ENCODE peak calls at places on chromosomes 3 and 15, in six cellular contexts. J is upper lobe of right lung, H is HCT116, U is colonic mucosa, R is aorta, D is GM23248. V is an unnamed sample. For H3K4me1 and H3K27me3, the result is how much of the 10 kb centered on the place peaks cover.

GRCh38 chr15:31031471-31032064 is 40.1 kb upstream of the MTMR10 start:
- DNase-seq in D (peak), R (no peak), U (no peak), J (no peak), H (no peak), V (no peak)

GRCh38 chr3:184591789-184592188 is 30.2 kb downstream of the EPHB3 start:
- DNase-seq in D (no peak), R (peak), J (no peak), U (no peak), H (no peak), V (no peak)

GRCh38 chr3:170076715-170077238 is 39.0 kb downstream of the GPR160 start:
- DNase-seq in R (no peak), J (no peak), H (no peak), U (no peak), D (peak), V (no peak)

GRCh38 chr3:27431116-27431515 is 53.1 kb downstream of the SLC4A7 start:
- DNase-seq in R (no peak), J (no peak), U (no peak), D (peak), H (peak), V (no peak)

GRCh38 chr3:168034152-168034928 is 61.4 kb downstream of the GOLIM4 start:
- DNase-seq in R (no peak), D (peak), H (no peak), J (no peak), U (no peak), V (no peak)

GRCh38 chr3:58175429-58176184 is 35.2 kb downstream of the DNASE1L3 start:
- DNase-seq in R (no peak), D (peak), U (peak), H (no peak), J (no peak), V (peak)

GRCh38 chr3:107973152-107973551 is 117.7 kb downstream of the CD47 start:
- DNase-seq in R (no peak), D (peak), J (no peak), H (no peak), U (no peak), V (no peak)

GRCh38 chr15:48855501-48856440 is 22.2 kb upstream of the EID1 start:
- DNase-seq in R (no peak), J (no peak), U (peak), D (peak), H (peak), V (peak)

GRCh38 chr3:141115752-141116541 is 64.8 kb downstream of the SPSB4 start:
- DNase-seq in J (no peak), D (no peak), H (no peak), U (no peak), R (no peak), V (no peak)

GRCh38 chr15:35912196-35912595 is 366.2 kb upstream of the DPH6 start:
- DNase-seq in H (no peak), J (no peak), U (no peak), D (peak), R (no peak), V (no peak)

GRCh38 chr3:108780235-108780634 is 23.0 kb upstream of the RETNLB start:
- DNase-seq in U (no peak), R (no peak), H (no peak), J (no peak), D (no peak), V (no peak)

GRCh38 chr15:32723171-32723948 is 5.6 kb downstream of the GREM1 start:
- DNase-seq in U (no peak), H (no peak), J (no peak), D (no peak), R (no peak), V (no peak)

GRCh38 chr3:41302295-41302694 is 103.0 kb downstream of the CTNNB1 start:
- DNase-seq in J (no peak), U (no peak), D (no peak), R (no peak), H (no peak), V (no peak)

GRCh38 chr15:59372352-59373211 is at the start of gene MYO1E:
- DNase-seq in D (peak), J (peak), R (peak), H (peak), U (peak), V (peak)

GRCh38 chr15:99605490-99605931 is 39.7 kb downstream of the MEF2A start:
- DNase-seq in J (no peak), D (no peak), R (no peak), H (no peak), U (no peak), V (no peak)

GRCh38 chr15:42037650-42038049 is 16.8 kb upstream of the PLA2G4E start:
- DNase-seq in R (no peak), D (peak), U (peak), H (no peak), J (no peak), V (peak)

GRCh38 chr3:166205158-166205557 is 367.9 kb upstream of the BCHE start:
- DNase-seq in D (no peak), U (no peak), J (no peak), R (no peak), H (no peak), V (no peak)

GRCh38 chr3:105938101-105938500 is 69.3 kb upstream of the CBLB start:
- DNase-seq in H (no peak), D (peak), U (no peak), J (no peak), R (no peak), V (no peak)

GRCh38 chr3:43071313-43071893 is 34.5 kb downstream of the POMGNT2 start:
- DNase-seq in D (peak), U (no peak), H (peak), R (no peak), J (no peak), V (no peak)

GRCh38 chr15:85407421-85408269 is 27.2 kb downstream of the AKAP13 start:
- DNase-seq in D (peak), H (no peak), J (no peak), R (no peak), U (peak), V (peak)

GRCh38 chr3:156803949-156804741 is 22.0 kb upstream of the LEKR1 start:
- DNase-seq in D (no peak), U (no peak), H (no peak), R (no peak), J (no peak), V (no peak)

GRCh38 chr3:14288168-14288788 is 109.7 kb downstream of the LSM3 start:
- DNase-seq in J (no peak), U (no peak), R (no peak), D (no peak), H (no peak), V (no peak)

GRCh38 chr3:153443961-153444360 is 281.9 kb downstream of the RAP2B start:
- DNase-seq in U (no peak), J (no peak), R (no peak), H (peak), D (peak), V (no peak)

GRCh38 chr15:80560601-80561025 is 134.5 kb upstream of the ABHD17C start:
- DNase-seq in H (no peak), J (peak), U (no peak), D (no peak), R (no peak), V (no peak)

GRCh38 chr3:12158387-12159226 is at the start of gene TIMP4:
- DNase-seq in R (peak), H (no peak), J (no peak), D (peak), U (peak), V (no peak)

GRCh38 chr3:59609967-59610366 is 560.1 kb upstream of the CFAP20DC start:
- DNase-seq in R (no peak), H (no peak), U (peak), J (no peak), D (peak), V (no peak)

GRCh38 chr3:142656595-142656994 is 60.4 kb downstream of the PLS1 start:
- DNase-seq in H (no peak), U (no peak), R (no peak), D (no peak), J (no peak), V (no peak)

DNA sequence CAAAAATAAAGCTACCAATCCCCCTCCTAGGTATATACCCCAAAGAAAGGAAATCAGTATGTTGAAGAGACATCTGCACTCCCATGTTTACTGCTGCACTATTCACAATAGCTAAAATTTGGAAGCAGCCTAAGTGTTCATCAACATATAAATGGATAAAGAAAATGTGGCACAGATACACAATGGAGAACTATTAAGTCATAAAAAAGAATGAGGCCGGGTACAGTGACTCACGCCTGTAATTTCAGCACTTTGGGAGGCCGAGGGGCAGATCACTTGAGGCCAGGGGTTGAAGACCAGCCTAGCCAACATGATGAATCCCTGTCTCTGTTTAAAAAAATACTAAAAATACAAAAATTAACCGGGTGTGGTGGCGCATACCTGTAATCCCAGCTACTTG is 10.0 kb upstream of the PTPN9 start:
- DNase-seq in U (no peak), H (no peak), J (no peak), R (no peak), D (no peak), V (no peak)
- H3K4me1 ChIP-seq in U (under half), H (under half), J (under half), R (under half), D (under half), V (under half)

GRCh38 chr15:58062983-58063382 is 2.5 kb downstream of the ALDH1A2 start:
- DNase-seq in D (no peak), J (no peak), R (no peak), U (no peak), H (no peak), V (no peak)
- H3K27me3 ChIP-seq in D (half or more), J (half or more), R (under half), U (half or more), H (under half), V (under half)

GRCh38 chr3:122989856-122990575 is 37.5 kb downstream of the SEMA5B start:
- DNase-seq in U (no peak), D (no peak), J (no peak), R (no peak), H (no peak), V (no peak)

GRCh38 chr3:122987231-122987630 is 40.3 kb downstream of the SEMA5B start:
- DNase-seq in D (no peak), J (no peak), R (no peak), U (no peak), H (no peak), V (no peak)

GRCh38 chr3:122988507-122988906 is 39.1 kb downstream of the SEMA5B start:
- DNase-seq in U (no peak), D (no peak), H (no peak), J (no peak), R (no peak), V (no peak)

GRCh38 chr3:122986790-122987189 is 40.8 kb downstream of the SEMA5B start:
- DNase-seq in D (no peak), J (no peak), H (no peak), R (no peak), U (no peak), V (no peak)

DNA sequence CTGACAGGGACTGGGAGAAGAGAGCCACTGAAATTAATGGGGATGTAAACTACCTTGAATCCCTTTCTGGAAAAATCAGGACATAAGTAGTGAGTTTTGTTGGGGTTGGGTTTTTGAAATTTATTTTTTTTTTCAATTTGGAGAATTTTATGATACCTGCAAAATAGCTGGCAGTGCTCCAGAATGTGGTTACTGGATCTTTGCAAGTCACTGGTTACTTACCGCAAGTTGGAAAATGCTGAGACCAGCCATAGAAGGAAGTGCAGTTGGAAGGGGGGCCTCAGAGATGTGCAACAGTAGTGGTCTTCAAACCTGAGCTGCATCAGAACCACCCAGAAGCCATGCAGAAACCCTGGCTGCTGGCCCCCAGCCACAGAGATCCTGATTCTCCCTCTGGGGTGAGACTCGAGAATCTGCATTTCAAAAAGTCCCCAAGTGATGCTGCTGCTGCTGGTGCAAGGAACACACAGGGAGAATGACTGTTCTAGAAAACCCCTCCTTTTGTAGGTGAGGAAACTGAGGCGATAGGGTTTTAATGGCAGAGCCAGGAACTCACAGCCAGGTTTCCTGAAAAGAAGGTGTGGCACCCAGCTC is 39.7 kb downstream of the SEMA5B start:
- DNase-seq in D (no peak), H (no peak), R (no peak), J (no peak), U (no peak), V (no peak)
- H3K4me1 ChIP-seq in D (under half), H (under half), R (under half), J (under half), U (under half), V (under half)

GRCh38 chr15:73866481-73866880 is 6.9 kb upstream of the TBC1D21 start:
- DNase-seq in D (no peak), J (no peak), U (no peak), R (no peak), H (no peak), V (no peak)
- H3K27me3 ChIP-seq in D (half or more), J (under half), U (under half), R (under half), H (half or more), V (under half)

GRCh38 chr3:119628390-119628789 is 30.7 kb downstream of the PLA1A start:
- DNase-seq in J (no peak), U (no peak), R (no peak), D (no peak), H (no peak), V (no peak)

GRCh38 chr3:119627461-119627860 is 29.8 kb downstream of the PLA1A start:
- DNase-seq in U (no peak), R (no peak), J (peak), H (no peak), D (no peak), V (no peak)

GRCh38 chr3:119630562-119631329 is 29.6 kb downstream of the POPDC2 start:
- DNase-seq in J (no peak), H (no peak), D (peak), R (no peak), U (no peak), V (no peak)

GRCh38 chr3:119630119-119630518 is 30.3 kb downstream of the POPDC2 start:
- DNase-seq in D (no peak), J (no peak), H (no peak), U (no peak), R (no peak), V (no peak)

DNA sequence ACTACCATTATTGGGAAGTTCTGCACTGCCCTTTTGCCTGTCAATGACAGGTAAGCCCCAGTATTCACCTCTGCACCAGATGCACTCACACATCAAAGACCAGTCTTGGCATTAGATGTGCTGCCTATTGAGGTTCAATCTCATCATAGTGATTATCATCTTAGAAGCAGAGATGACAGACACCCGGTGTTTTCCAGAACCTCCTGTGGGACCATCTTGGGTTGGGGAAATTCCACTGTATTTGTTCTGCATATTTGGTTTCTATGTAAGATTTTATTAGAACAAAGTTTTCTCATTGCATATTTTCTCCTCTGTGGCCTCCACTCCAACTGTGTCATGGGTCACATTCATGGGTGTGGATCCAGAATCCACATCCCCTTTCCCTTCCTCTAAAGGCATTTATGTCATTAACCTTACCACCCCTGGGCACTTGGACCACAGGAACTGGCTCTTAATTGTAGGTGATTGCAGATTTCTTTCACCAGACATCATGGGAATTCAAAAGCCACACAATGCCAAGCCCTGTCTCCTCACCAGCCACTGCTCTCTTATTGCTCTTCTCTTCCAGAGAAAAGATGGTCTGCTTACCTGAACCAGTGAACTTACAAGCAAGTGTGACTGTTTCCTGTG is 31.2 kb downstream of the PLA1A start:
- DNase-seq in R (no peak), H (no peak), U (no peak), J (no peak), D (no peak), V (no peak)
- H3K4me1 ChIP-seq in R (under half), H (under half), U (under half), J (half or more), D (under half), V (under half)

DNA sequence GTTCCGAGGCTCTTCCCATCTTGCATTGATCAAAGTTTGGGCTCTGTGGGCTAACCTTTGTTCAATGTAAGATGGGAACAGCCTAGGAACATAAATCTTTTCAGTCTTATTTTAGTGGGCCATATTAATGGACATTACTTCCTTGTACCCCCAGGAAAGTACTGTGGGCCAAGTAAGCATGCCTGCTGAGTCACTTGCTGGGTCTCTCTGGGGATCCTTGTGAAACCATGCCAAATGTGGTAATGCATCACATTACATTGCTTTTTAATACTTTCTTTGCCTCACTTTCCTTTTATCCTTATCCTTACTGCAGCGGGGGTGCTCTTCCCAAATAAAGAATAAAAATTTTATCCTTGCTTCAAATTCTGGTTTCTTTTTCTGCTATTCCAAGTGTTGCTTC is 349.5 kb upstream of the POU1F1 start:
- DNase-seq in D (no peak), R (no peak), J (no peak), H (no peak), U (no peak), V (no peak)
- H3K27me3 ChIP-seq in D (under half), R (under half), J (under half), H (under half), U (under half), V (under half)

GRCh38 chr3:160446522-160447056 is 3.0 kb downstream of the TRIM59 start:
- DNase-seq in J (no peak), R (no peak), D (no peak), U (no peak), H (no peak), V (no peak)
- H3K4me1 ChIP-seq in J (under half), R (under half), D (under half), U (under half), H (under half), V (under half)

GRCh38 chr3:8709287-8709686 is 24.3 kb upstream of the CAV3 start:
- DNase-seq in U (no peak), D (no peak), H (no peak), R (no peak), J (no peak), V (no peak)

GRCh38 chr3:8713901-8714759 is 19.5 kb upstream of the CAV3 start:
- DNase-seq in D (peak), R (no peak), H (peak), U (no peak), J (no peak), V (no peak)

GRCh38 chr3:8712871-8713360 is 20.7 kb upstream of the CAV3 start:
- DNase-seq in U (no peak), D (no peak), J (no peak), R (no peak), H (no peak), V (no peak)

GRCh38 chr3:8712045-8712870 is 21.3 kb upstream of the CAV3 start:
- DNase-seq in R (no peak), J (no peak), D (peak), U (no peak), H (no peak), V (no peak)

GRCh38 chr3:8709801-8710524 is 23.6 kb upstream of the CAV3 start:
- DNase-seq in J (no peak), H (no peak), U (no peak), D (no peak), R (no peak), V (no peak)
- H3K27me3 ChIP-seq in J (under half), H (under half), U (under half), D (under half), R (under half), V (under half)

DNA sequence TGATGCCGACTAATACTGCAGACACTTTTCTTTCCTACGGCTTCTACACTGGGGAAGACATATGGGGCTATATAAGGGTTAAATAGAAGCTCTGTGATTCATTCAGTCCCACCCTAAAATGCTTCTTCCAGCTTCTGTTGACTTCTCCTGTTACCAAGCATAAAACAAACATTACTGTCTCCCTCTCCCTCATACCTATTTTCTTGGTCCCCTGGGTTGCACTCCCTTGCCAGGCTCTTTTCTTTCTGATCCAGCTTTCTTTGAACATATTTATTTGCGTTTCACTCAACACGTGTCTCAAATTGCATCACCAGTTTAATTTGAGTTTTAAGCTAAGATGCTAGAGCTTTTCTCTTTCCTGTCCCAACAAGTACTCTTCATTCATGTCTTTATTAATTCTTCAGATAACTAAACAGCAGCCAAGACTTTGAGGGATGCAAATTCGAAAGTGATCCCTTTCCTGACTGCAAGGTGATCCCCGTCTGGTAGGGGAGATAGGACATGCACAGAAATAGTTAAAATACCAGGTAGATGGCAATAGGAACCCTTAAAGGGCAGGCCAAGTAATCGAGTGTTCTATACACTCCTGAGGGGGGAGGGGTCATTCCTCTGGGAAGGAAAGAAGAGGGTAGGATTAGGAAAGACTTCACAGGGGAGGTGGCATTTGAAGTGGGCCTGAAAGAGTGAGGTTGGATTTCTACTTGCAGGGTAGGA is 198.6 kb upstream of the BCL6 start:
- DNase-seq in J (no peak), D (peak), H (no peak), U (no peak), R (no peak), V (no peak)
- H3K4me1 ChIP-seq in J (under half), D (under half), H (under half), U (under half), R (under half), V (under half)

V was measured in pancreas.